ENCODE peak calls at places on chromosomes 7 and 10, in five cellular contexts. One of them, this sample, is unnamed.

GRCh38 chr7:30887464-30887872 is 24.2 kb upstream of the AQP1 start:
- DNase-seq in psoas muscle: no peak
- DNase-seq in IMR-90: no peak
- DNase-seq in heart left ventricle: no peak
- DNase-seq in A549: no peak
- DNase-seq in this sample: no peak

GRCh38 chr7:27640914-27641570 is 21.6 kb downstream of the HIBADH start:
- DNase-seq in psoas muscle: no peak
- DNase-seq in IMR-90: peak; percentile 49
- DNase-seq in A549: peak; percentile 38
- DNase-seq in heart left ventricle: no peak
- DNase-seq in this sample: no peak

GRCh38 chr7:130996841-130997231 is 262.8 kb upstream of the KLF14 start:
- DNase-seq in heart left ventricle: no peak
- DNase-seq in IMR-90: peak; percentile 61
- DNase-seq in A549: no peak
- DNase-seq in psoas muscle: no peak
- DNase-seq in this sample: no peak

GRCh38 chr10:62166331-62167154 is 102.1 kb downstream of the RTKN2 start:
- DNase-seq in IMR-90: peak; percentile 65
- DNase-seq in heart left ventricle: no peak
- DNase-seq in A549: no peak
- DNase-seq in psoas muscle: peak; percentile 32
- DNase-seq in this sample: no peak

GRCh38 chr7:21355406-21355874 is 72.4 kb upstream of the SP4 start:
- DNase-seq in heart left ventricle: no peak
- DNase-seq in IMR-90: no peak
- DNase-seq in psoas muscle: no peak
- DNase-seq in A549: no peak
- DNase-seq in this sample: no peak

GRCh38 chr7:137727413-137727812 is 119.4 kb downstream of the DGKI start:
- DNase-seq in A549: no peak
- DNase-seq in heart left ventricle: no peak
- DNase-seq in IMR-90: peak; percentile 25
- DNase-seq in psoas muscle: no peak
- DNase-seq in this sample: no peak

GRCh38 chr7:143351060-143351459 is 11.5 kb downstream of the FAM131B start:
- DNase-seq in heart left ventricle: no peak
- DNase-seq in psoas muscle: no peak
- DNase-seq in A549: no peak
- DNase-seq in IMR-90: no peak
- DNase-seq in this sample: no peak

GRCh38 chr10:48667960-48668541 is 16.6 kb upstream of the WDFY4 start:
- DNase-seq in psoas muscle: no peak
- DNase-seq in IMR-90: no peak
- DNase-seq in heart left ventricle: no peak
- DNase-seq in A549: no peak
- DNase-seq in this sample: no peak

GRCh38 chr7:17444673-17445072 is 146.2 kb downstream of the AHR start:
- DNase-seq in heart left ventricle: no peak
- DNase-seq in A549: peak; percentile 16
- DNase-seq in IMR-90: peak; percentile 34
- DNase-seq in psoas muscle: no peak
- DNase-seq in this sample: no peak

GRCh38 chr7:82109288-82109687 is 334.3 kb downstream of the CACNA2D1 start:
- DNase-seq in heart left ventricle: no peak
- DNase-seq in IMR-90: peak; percentile 58
- DNase-seq in psoas muscle: no peak
- DNase-seq in A549: no peak
- DNase-seq in this sample: no peak

GRCh38 chr10:48634198-48634983 is 29.5 kb upstream of the ARHGAP22 start:
- DNase-seq in heart left ventricle: peak; percentile 68
- DNase-seq in psoas muscle: peak; percentile 44
- DNase-seq in IMR-90: peak; percentile 69
- DNase-seq in A549: no peak
- DNase-seq in this sample: no peak

GRCh38 chr10:80453715-80454525 is at the start of gene TSPAN14:
- DNase-seq in psoas muscle: peak; percentile 90
- DNase-seq in A549: peak; percentile 72
- DNase-seq in IMR-90: peak; percentile 79
- DNase-seq in heart left ventricle: peak; percentile 91
- DNase-seq in this sample: peak; percentile 87

GRCh38 chr7:111735661-111736323 is 173.5 kb upstream of the IMMP2L start:
- DNase-seq in psoas muscle: no peak
- DNase-seq in A549: peak; percentile 62
- DNase-seq in IMR-90: peak; percentile 77
- DNase-seq in heart left ventricle: no peak
- DNase-seq in this sample: peak; percentile 69

GRCh38 chr10:12960939-12961338 is 40.6 kb downstream of the CCDC3 start:
- DNase-seq in psoas muscle: no peak
- DNase-seq in IMR-90: no peak
- DNase-seq in heart left ventricle: no peak
- DNase-seq in A549: no peak
- DNase-seq in this sample: no peak

GRCh38 chr10:13973742-13974141 is 357.0 kb downstream of the FRMD4A start:
- DNase-seq in heart left ventricle: no peak
- DNase-seq in psoas muscle: no peak
- DNase-seq in IMR-90: peak; percentile 89
- DNase-seq in A549: no peak
- DNase-seq in this sample: no peak

GRCh38 chr7:141974831-141975230 is 1.3 kb upstream of the TAS2R38 start:
- DNase-seq in IMR-90: no peak
- DNase-seq in A549: no peak
- DNase-seq in psoas muscle: no peak
- DNase-seq in heart left ventricle: no peak
- DNase-seq in this sample: peak; percentile 10

GRCh38 chr7:73342645-73343044 is 14.7 kb downstream of the FKBP6 start:
- DNase-seq in heart left ventricle: no peak
- DNase-seq in psoas muscle: no peak
- DNase-seq in IMR-90: peak; percentile 69
- DNase-seq in A549: peak; percentile 67
- DNase-seq in this sample: no peak

GRCh38 chr7:125876436-125876835 is 946.8 kb upstream of the POT1 start:
- DNase-seq in A549: no peak
- DNase-seq in psoas muscle: no peak
- DNase-seq in heart left ventricle: no peak
- DNase-seq in IMR-90: no peak
- DNase-seq in this sample: no peak

GRCh38 chr7:26117142-26117807 is 34.7 kb upstream of the NFE2L3 start:
- DNase-seq in IMR-90: no peak
- DNase-seq in A549: no peak
- DNase-seq in heart left ventricle: no peak
- DNase-seq in psoas muscle: no peak
- DNase-seq in this sample: no peak
- TF ChIP-seq CTCF in IMR-90: no peak
- TF ChIP-seq CTCF in A549: no peak
- TF ChIP-seq CTCF in heart left ventricle: no peak
- TF ChIP-seq CTCF in psoas muscle: no peak
- TF ChIP-seq CTCF in this sample: no peak

GRCh38 chr7:124784879-124785818 is 19.6 kb upstream of the GPR37 start:
- DNase-seq in heart left ventricle: no peak
- DNase-seq in psoas muscle: peak; percentile 19
- DNase-seq in A549: peak; percentile 21
- DNase-seq in IMR-90: peak; percentile 73
- DNase-seq in this sample: peak; percentile 60
- TF ChIP-seq CTCF in heart left ventricle: peak; percentile 68
- TF ChIP-seq CTCF in psoas muscle: peak; percentile 61
- TF ChIP-seq CTCF in A549: peak; percentile 81
- TF ChIP-seq CTCF in IMR-90: peak; percentile 95
- TF ChIP-seq CTCF in this sample: peak; percentile 77

DNA sequence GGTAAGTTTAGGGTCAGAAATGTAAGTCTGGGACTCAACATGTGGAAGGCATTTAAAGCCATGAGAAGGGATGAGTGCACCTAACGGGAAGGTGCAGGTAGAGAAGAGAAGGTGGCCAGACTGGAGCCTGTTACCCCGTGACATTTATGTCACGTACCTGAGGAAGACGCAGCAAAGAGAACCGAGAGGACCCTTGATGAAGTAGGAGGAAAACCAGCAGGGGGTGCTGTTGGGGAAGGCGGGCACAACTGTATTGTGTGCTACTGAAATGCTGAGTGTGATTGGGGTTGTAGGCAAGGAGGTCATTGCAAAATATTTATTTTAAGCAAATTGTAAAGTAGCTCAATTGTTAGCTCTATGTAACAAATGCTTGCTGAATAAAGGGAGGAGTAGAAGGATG is 338.2 kb upstream of the PRKCQ start:
- DNase-seq in heart left ventricle: peak; percentile 31
- DNase-seq in IMR-90: no peak
- DNase-seq in psoas muscle: peak; percentile 23
- DNase-seq in A549: no peak
- DNase-seq in this sample: peak; percentile 53
- TF ChIP-seq CTCF in heart left ventricle: peak; percentile 41
- TF ChIP-seq CTCF in IMR-90: peak; percentile 17
- TF ChIP-seq CTCF in psoas muscle: peak; percentile 29
- TF ChIP-seq CTCF in A549: peak; percentile 28
- TF ChIP-seq CTCF in this sample: peak; percentile 23

DNA sequence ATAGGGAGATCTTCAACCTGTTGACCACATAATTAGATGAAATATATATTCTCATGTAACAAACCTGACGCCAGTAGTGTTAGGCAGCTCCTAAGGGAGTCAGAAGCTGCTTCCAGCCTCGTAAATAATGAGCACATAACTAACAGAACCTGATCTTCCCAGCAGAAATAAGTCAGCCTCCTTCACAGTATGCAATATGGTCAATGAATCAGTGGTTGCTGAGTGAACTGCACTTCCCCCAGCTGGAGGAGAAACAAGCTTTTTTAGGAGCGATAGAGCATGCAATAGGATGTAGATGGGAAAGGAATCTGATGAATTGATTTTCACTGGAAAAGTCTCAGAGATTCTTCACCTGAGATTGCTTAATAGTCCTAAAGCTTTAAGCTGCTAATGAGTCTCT is 337.2 kb upstream of the LRGUK start:
- DNase-seq in IMR-90: peak; percentile 74
- DNase-seq in A549: no peak
- DNase-seq in psoas muscle: no peak
- DNase-seq in heart left ventricle: no peak
- DNase-seq in this sample: no peak
- TF ChIP-seq CTCF in IMR-90: peak; percentile 10
- TF ChIP-seq CTCF in A549: no peak
- TF ChIP-seq CTCF in psoas muscle: no peak
- TF ChIP-seq CTCF in heart left ventricle: no peak
- TF ChIP-seq CTCF in this sample: no peak

GRCh38 chr10:128993911-128994538 is 473.0 kb upstream of the MGMT start:
- DNase-seq in IMR-90: no peak
- DNase-seq in heart left ventricle: no peak
- DNase-seq in A549: no peak
- DNase-seq in psoas muscle: no peak
- DNase-seq in this sample: no peak
- TF ChIP-seq CTCF in IMR-90: no peak
- TF ChIP-seq CTCF in heart left ventricle: no peak
- TF ChIP-seq CTCF in A549: no peak
- TF ChIP-seq CTCF in psoas muscle: no peak
- TF ChIP-seq CTCF in this sample: no peak

DNA sequence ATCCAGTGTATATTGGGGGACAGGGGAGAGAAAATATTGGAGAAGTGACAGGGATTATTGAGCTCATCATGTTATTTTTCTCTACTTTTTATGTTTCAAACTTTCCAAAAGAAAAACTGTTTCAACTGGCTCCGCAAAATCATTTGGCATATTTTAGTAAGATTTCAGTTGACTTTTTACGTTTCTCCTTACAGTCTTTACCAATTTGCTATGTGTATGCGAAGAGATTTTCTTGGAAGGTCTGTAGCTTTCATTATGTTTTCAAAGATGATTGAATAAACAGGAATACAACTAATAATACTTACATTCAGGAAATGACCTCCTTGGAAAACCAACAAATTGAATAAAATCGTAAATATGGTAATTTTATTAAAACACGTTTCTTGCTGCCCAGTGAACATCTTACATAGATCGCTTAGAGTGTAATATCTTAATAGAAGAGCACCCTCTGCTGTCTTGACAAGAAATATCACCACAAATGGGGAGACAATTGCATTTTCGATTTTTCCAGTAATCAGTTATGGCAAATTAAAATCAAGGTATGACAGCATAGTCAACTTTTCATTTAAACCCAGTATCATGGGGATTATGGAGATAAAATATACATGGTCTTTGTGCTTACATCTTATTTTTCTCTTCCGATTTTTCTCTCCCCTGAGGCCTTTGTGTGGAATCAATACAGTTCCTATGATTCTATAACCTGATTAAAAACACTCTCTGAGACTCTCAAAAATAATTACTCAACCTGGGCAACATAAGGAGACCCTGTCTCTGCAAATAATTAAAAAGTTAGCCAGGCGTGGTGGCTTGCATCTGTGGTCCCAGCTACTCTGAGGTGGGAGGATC is 43.1 kb downstream of the MBL2 start:
- DNase-seq in psoas muscle: no peak
- DNase-seq in IMR-90: peak; percentile 43
- DNase-seq in heart left ventricle: no peak
- DNase-seq in A549: peak; percentile 35
- DNase-seq in this sample: no peak
- TF ChIP-seq CTCF in psoas muscle: peak; percentile 39
- TF ChIP-seq CTCF in IMR-90: peak; percentile 68
- TF ChIP-seq CTCF in heart left ventricle: peak; percentile 56
- TF ChIP-seq CTCF in A549: peak; percentile 68
- TF ChIP-seq CTCF in this sample: peak; percentile 57

DNA sequence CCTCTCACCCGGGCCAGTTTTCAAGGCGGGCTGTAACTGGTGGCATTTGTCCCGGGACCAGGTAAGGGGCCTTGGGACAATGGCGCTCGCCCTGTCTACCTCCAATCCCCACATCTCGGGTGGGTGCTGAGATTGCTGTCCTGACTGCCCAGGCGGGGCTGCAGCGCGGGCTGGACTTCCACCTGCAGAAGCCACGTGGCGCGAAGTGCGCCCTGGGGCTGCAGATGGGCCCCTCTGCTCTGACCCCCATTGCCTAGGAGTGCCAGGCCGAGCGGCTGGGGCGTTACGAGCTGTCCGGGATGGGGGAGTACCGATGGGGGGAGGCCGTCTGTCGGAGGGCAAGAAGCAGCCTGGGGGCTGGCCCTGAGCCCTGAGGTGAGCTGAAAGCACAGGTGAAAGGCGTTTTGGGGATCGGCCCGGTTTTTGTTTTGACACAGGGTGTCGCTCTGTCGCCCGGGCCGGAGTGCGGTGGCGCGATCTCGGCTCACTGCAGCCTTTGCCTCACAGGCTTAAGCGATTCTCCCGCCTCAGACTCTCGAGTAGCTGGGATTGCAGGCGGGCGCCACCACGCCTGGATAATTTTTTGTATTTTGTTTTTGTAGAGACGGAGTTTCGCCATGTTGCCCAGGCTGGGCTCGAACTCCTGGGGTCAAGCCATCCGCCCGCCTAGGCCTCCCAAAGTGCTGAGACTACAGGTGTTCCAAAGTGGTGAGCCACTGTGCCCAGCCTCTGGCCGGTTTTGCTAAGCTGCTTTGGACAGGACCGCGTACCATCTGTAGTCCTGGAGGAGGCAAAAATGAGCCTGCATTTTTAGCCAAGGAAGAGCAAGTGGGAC is at the start of gene SFXN2:
- DNase-seq in IMR-90: no peak
- DNase-seq in psoas muscle: no peak
- DNase-seq in A549: no peak
- DNase-seq in heart left ventricle: no peak
- DNase-seq in this sample: peak; percentile 52
- TF ChIP-seq CTCF in IMR-90: no peak
- TF ChIP-seq CTCF in psoas muscle: no peak
- TF ChIP-seq CTCF in A549: no peak
- TF ChIP-seq CTCF in heart left ventricle: no peak
- TF ChIP-seq CTCF in this sample: no peak

This sample was measured in nephron progenitor cell.